ENCODE peak calls at places on chromosome 19, in nine cellular contexts. S is heart right ventricle, U is tibial nerve, A is thoracic aorta, E is RWPE2, J is upper lobe of right lung, Q is AG04450, G is lung, D is PC-9. M is an unnamed sample.

GRCh38 chr19:11092181-11092538 is 2.9 kb downstream of the LDLR start:
- DNase-seq in S (no peak), U (no peak), A (no peak), E (no peak), J (no peak), Q (no peak), G (no peak), D (no peak), M (no peak)

GRCh38 chr19:31352782-31353651 is 3.8 kb upstream of the TSHZ3 start:
- DNase-seq in S (no peak), U (no peak), A (no peak), E (no peak), J (no peak), Q (no peak), G (no peak), D (no peak), M (no peak)

GRCh38 chr19:13505164-13505695 is 1.0 kb downstream of the CACNA1A start:
- DNase-seq in S (no peak), U (no peak), A (no peak), E (peak), J (no peak), Q (no peak), G (no peak), D (no peak), M (no peak)

GRCh38 chr19:35216026-35216832 is 12.3 kb downstream of the FAM187B start:
- DNase-seq in S (no peak), U (no peak), A (no peak), E (no peak), J (peak), Q (no peak), G (no peak), D (no peak), M (no peak)

GRCh38 chr19:54137913-54138776 is 583 bp downstream of the CNOT3 start:
- DNase-seq in S (no peak), U (no peak), A (no peak), E (no peak), J (peak), Q (no peak), G (no peak), D (peak), M (no peak)

GRCh38 chr19:35379992-35380391 is 9.1 kb downstream of the GPR42 start:
- DNase-seq in S (no peak), U (no peak), A (no peak), E (peak), J (no peak), Q (no peak), G (no peak), D (no peak), M (peak)

GRCh38 chr19:17686592-17687042 is 1.5 kb downstream of the UNC13A start:
- DNase-seq in S (peak), U (no peak), A (no peak), E (no peak), J (no peak), Q (no peak), G (no peak), D (no peak), M (no peak)

GRCh38 chr19:46674416-46675178 is 13.6 kb upstream of the DACT3 start:
- DNase-seq in S (no peak), U (no peak), A (no peak), E (no peak), J (no peak), Q (no peak), G (no peak), D (no peak), M (no peak)

GRCh38 chr19:56138069-56138468 is 3.0 kb upstream of the ZNF444 start:
- DNase-seq in S (no peak), U (no peak), A (no peak), E (no peak), J (no peak), Q (no peak), G (no peak), D (no peak), M (no peak)

GRCh38 chr19:3218037-3218661 is 6.3 kb upstream of the CELF5 start:
- DNase-seq in S (no peak), U (no peak), A (no peak), E (peak), J (no peak), Q (no peak), G (no peak), D (no peak), M (no peak)
- H3K4me3 ChIP-seq in S (no peak), U (no peak), A (no peak), E (no peak), J (no peak), Q (no peak), G (no peak), D (no peak), M (no peak)

GRCh38 chr19:44755219-44755618 is 6.7 kb downstream of the BCL3 start:
- DNase-seq in S (no peak), U (no peak), A (no peak), E (no peak), J (no peak), Q (no peak), G (no peak), D (no peak), M (no peak)
- H3K4me3 ChIP-seq in S (peak), U (no peak), A (peak), E (no peak), J (peak), Q (no peak), G (no peak), D (peak), M (no peak)

GRCh38 chr19:44758596-44758995 is 10.1 kb downstream of the BCL3 start:
- DNase-seq in S (no peak), U (no peak), A (no peak), E (no peak), J (no peak), Q (no peak), G (no peak), D (no peak), M (no peak)
- H3K4me3 ChIP-seq in S (peak), U (peak), A (peak), E (no peak), J (peak), Q (peak), G (no peak), D (no peak), M (peak)

GRCh38 chr19:36915992-36916830 is at the start of the genes ZNF568 and ZNF829:
- DNase-seq in S (peak), U (peak), A (peak), E (peak), J (peak), Q (peak), G (peak), D (peak), M (peak)
- H3K4me3 ChIP-seq in S (peak), U (peak), A (peak), E (peak), J (peak), Q (peak), G (peak), D (peak), M (peak)

GRCh38 chr19:33227870-33228599 is 2.4 kb upstream of the SLC7A10 start:
- DNase-seq in S (no peak), U (no peak), A (no peak), E (no peak), J (no peak), Q (no peak), G (no peak), D (no peak), M (no peak)

GRCh38 chr19:33227242-33227650 is 1.6 kb upstream of the SLC7A10 start:
- DNase-seq in S (peak), U (no peak), A (no peak), E (no peak), J (peak), Q (no peak), G (peak), D (no peak), M (no peak)

GRCh38 chr19:33225458-33225925 is at the start of gene SLC7A10:
- DNase-seq in S (peak), U (no peak), A (no peak), E (no peak), J (no peak), Q (no peak), G (no peak), D (no peak), M (no peak)

GRCh38 chr19:33224694-33225457 is 774 bp downstream of the SLC7A10 start:
- DNase-seq in S (no peak), U (no peak), A (no peak), E (no peak), J (no peak), Q (no peak), G (no peak), D (no peak), M (no peak)

GRCh38 chr19:33226550-33227241 is 1.0 kb upstream of the SLC7A10 start:
- DNase-seq in S (peak), U (no peak), A (no peak), E (no peak), J (peak), Q (no peak), G (peak), D (no peak), M (no peak)
- H3K4me3 ChIP-seq in S (peak), U (no peak), A (peak), E (no peak), J (peak), Q (no peak), G (no peak), D (no peak), M (peak)

DNA sequence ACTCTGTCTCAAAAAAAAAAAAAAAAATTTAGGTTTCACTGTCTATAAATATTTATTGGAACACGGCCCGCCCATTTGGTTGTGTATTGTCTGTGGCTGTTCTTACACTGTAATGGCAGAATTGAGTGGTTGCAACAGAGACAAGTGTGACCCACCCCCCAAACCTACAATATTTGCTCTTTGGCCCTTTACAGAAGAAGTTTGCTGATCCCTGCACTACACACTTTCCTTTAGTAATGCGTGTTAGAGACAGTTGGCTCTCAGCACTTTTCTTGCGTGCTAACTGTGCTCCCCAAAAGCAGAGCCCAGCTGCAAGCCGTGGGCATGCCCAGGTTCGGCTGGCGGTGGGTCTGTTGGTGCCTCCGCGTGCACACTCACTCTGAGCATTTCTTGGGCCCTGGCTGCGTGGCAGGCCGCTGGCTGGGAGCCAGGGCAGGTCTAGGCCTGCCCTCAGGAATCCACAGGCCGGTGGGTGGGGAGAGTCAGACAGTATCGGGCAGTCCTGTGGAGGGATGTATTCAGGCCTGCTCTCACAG is 72.6 kb downstream of the SIPA1L3 start:
- DNase-seq in S (no peak), U (no peak), A (no peak), E (peak), J (peak), Q (no peak), G (no peak), D (peak), M (no peak)
- H3K4me3 ChIP-seq in S (no peak), U (no peak), A (no peak), E (no peak), J (no peak), Q (no peak), G (no peak), D (no peak), M (no peak)

GRCh38 chr19:16618248-16618647 is 9.8 kb downstream of the MED26 start:
- DNase-seq in S (no peak), U (no peak), A (no peak), E (no peak), J (no peak), Q (no peak), G (no peak), D (no peak), M (no peak)
- H3K4me3 ChIP-seq in S (no peak), U (no peak), A (no peak), E (no peak), J (no peak), Q (no peak), G (no peak), D (no peak), M (no peak)